ENCODE peak calls at places on chromosomes 7 and 10, in six cellular contexts. B is CD4-positive, CD25-positive, alpha-beta regulatory T cell; E is fibroblast of pulmonary artery; F is fibroblast of lung; A is cardiac fibroblast; Z is pancreas. M is an unnamed sample.

GRCh38 chr10:68502846-68503245 is 24.5 kb downstream of the SLC25A16 start:
- DNase-seq in B (no peak), E (no peak), F (no peak), A (no peak), Z (no peak), M (no peak)

GRCh38 chr10:93812664-93813338 is 55.1 kb downstream of the LGI1 start:
- DNase-seq in B (no peak), E (no peak), F (no peak), A (no peak), Z (no peak), M (no peak)

GRCh38 chr7:6423942-6424701 is 23.6 kb downstream of the DAGLB start:
- DNase-seq in B (no peak), E (no peak), F (no peak), A (no peak), Z (no peak), M (no peak)

GRCh38 chr10:52890281-52890680 is 117.7 kb upstream of the MBL2 start:
- DNase-seq in B (no peak), E (no peak), F (no peak), A (no peak), Z (no peak), M (no peak)

GRCh38 chr7:123070702-123071286 is 75.3 kb upstream of the TAS2R16 start:
- DNase-seq in B (no peak), E (peak), F (peak), A (peak), Z (peak), M (no peak)

GRCh38 chr7:124762611-124763143 is 2.9 kb downstream of the GPR37 start:
- DNase-seq in B (no peak), E (no peak), F (peak), A (no peak), Z (peak), M (no peak)

GRCh38 chr10:69761320-69761719 is 40.4 kb upstream of the COL13A1 start:
- DNase-seq in B (no peak), E (no peak), F (no peak), A (no peak), Z (no peak), M (no peak)

GRCh38 chr7:51471199-51472016 is 154.8 kb upstream of the COBL start:
- DNase-seq in B (no peak), E (no peak), F (no peak), A (no peak), Z (no peak), M (no peak)

GRCh38 chr7:33109758-33110238 is 594 bp upstream of the RP9 start:
- DNase-seq in B (no peak), E (no peak), F (no peak), A (peak), Z (no peak), M (no peak)

GRCh38 chr7:116211006-116211912 is 920 bp downstream of the TES start:
- DNase-seq in B (peak), E (peak), F (peak), A (peak), Z (peak), M (peak)

DNA sequence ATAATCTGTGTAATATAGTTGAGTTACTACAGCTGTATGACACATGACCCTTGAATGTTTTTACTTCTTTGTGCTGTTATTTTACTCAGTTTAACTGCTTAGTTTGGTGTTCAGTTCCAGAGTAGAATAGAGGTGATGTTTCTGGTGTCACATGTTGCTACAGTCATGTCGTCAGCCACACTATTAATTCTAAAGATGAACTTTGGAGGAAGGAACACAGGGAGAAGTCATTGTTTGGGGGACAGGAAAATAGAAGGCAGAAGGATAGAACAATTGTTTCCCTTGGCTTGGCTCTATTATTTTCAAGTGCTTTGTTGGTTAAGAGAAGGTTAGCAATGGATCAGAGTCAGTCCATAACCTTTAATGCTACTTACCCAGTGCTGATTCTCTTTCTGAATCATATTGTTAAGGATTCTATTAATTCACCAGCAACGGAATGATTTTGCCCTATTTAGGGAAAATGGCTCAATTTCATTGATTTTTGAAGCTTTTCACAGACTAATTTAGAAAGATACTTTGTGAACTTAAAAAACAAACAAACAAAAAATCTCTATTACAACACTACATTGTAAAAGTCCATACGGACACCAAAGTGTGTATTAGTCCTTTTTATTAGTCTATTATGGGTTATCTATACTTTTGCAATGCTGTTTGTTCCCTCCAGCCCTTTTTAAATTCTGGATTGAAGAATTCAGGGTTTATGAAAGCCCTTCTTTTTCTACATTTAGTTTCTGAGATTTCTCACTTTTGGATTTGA is 73.5 kb downstream of the CPED1 start:
- DNase-seq in B (no peak), E (no peak), F (no peak), A (no peak), Z (no peak), M (no peak)
- H3K4me3 ChIP-seq in B (no peak), E (no peak), F (no peak), A (no peak), Z (no peak), M (no peak)

DNA sequence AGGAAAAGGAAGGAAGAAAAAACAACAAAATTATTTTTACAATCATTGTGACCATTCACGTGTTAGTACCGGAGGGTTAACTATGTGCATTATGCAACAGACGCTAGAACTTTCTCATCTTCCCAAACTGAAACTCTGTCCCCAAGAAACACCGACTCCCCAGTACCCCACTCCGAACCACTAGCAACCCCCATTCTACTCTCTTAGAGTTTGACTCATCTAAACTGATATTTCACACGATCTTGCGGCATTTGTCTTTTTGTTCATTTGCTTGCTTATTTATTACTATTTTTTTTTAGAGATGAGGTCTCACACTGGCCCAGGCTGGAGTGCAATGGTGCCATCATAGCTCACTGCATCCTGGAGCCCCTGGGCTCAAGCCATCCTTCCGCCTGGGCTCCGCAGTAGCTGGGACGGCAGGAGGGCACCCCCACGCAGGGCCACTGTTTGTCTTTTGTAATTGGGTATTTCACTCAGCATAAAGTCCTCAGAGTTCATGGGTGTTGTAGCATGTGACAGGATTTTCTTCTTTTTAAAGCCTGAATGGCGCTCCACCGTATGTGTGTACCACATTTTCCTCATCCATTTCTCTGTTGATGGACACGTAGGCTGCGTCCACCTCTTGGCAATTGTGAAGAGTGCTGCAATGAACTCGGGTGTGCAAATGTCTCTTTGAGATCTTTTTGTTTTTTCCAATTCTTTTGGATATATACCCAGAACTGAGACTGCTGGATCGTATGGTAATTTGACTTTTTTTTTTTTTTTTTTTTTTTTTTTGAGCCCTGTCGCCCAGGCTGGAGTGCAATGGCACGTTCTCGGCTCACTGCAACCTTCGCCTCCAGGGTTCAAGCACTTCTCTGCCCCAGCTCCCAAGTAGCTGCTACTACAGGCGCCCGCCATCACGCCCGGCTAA is 9.5 kb downstream of the MNX1 start:
- DNase-seq in B (no peak), E (no peak), F (no peak), A (no peak), Z (peak), M (no peak)
- H3K4me3 ChIP-seq in B (peak), E (no peak), F (no peak), A (no peak), Z (peak), M (peak)

GRCh38 chr7:604038-604883 is 84.6 kb upstream of the PDGFA start:
- DNase-seq in B (peak), E (peak), F (peak), A (peak), Z (no peak), M (peak)
- H3K4me3 ChIP-seq in B (peak), E (no peak), F (no peak), A (no peak), Z (no peak), M (peak)

GRCh38 chr7:90708841-90709317 is 112.8 kb downstream of the CDK14 start:
- DNase-seq in B (peak), E (peak), F (no peak), A (peak), Z (peak), M (no peak)

GRCh38 chr7:90709501-90710465 is 113.7 kb downstream of the CDK14 start:
- DNase-seq in B (no peak), E (peak), F (peak), A (peak), Z (no peak), M (no peak)

GRCh38 chr7:90713628-90714027 is 117.5 kb downstream of the CDK14 start:
- DNase-seq in B (no peak), E (peak), F (no peak), A (no peak), Z (no peak), M (no peak)

GRCh38 chr7:90706067-90706716 is 110.1 kb downstream of the CDK14 start:
- DNase-seq in B (no peak), E (no peak), F (peak), A (no peak), Z (no peak), M (no peak)

DNA sequence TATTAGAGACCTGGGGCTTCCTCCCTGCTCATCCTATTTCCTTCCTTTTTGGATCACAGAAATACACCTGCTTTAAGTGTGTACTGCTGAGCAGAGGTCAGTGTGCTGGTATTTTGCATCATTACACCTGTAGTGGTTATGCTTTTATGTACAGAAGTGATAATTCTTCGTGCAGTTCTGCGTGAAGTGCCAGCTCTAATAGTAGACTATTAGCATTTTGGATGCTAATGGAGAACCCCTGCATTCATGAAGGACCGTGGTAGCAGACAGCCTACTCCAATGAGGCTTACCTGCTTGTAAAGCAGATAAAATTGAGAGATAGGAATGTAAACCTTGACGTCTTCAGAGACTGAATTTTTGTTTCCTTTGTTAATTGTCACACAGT is 114.3 kb downstream of the CDK14 start:
- DNase-seq in B (no peak), E (no peak), F (no peak), A (no peak), Z (no peak), M (no peak)
- H3K4me3 ChIP-seq in B (peak), E (no peak), F (no peak), A (no peak), Z (no peak), M (no peak)

GRCh38 chr10:11299125-11299524 is 281.5 kb downstream of the CELF2 start:
- DNase-seq in B (no peak), E (no peak), F (no peak), A (no peak), Z (no peak), M (no peak)

GRCh38 chr10:11297136-11297535 is 279.5 kb downstream of the CELF2 start:
- DNase-seq in B (no peak), E (no peak), F (no peak), A (no peak), Z (no peak), M (no peak)

GRCh38 chr10:11300071-11300470 is 282.4 kb downstream of the CELF2 start:
- DNase-seq in B (no peak), E (no peak), F (no peak), A (no peak), Z (no peak), M (no peak)

GRCh38 chr10:11300563-11300962 is 282.9 kb downstream of the CELF2 start:
- DNase-seq in B (no peak), E (no peak), F (no peak), A (no peak), Z (no peak), M (no peak)

DNA sequence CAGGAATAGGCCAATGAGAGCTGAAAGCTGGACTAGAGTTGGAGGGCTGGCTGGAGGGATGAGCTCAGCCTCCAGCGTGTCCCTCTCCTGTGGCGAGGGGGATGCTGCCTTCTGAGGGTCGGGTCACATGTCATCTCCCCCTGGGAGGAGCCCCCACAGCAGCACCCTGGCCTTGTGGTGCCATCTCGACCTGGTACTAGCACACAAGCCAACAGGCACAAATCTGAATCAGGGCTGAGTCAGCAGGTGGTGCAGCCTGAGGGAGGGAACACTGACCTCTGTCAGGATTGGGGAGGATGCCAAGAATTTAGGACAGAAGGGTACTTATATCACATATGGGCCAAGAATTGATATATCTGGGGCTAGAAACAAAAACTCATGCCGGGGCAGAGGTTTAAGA is 280.4 kb downstream of the CELF2 start:
- DNase-seq in B (no peak), E (peak), F (peak), A (peak), Z (no peak), M (no peak)
- H3K4me3 ChIP-seq in B (no peak), E (no peak), F (no peak), A (no peak), Z (no peak), M (no peak)

GRCh38 chr10:110357871-110358270 is 53.2 kb upstream of the SMNDC1 start:
- DNase-seq in B (no peak), E (no peak), F (no peak), A (no peak), Z (no peak), M (no peak)

GRCh38 chr10:110356628-110357245 is 52.0 kb upstream of the SMNDC1 start:
- DNase-seq in B (peak), E (peak), F (peak), A (peak), Z (no peak), M (peak)

GRCh38 chr10:110357252-110357780 is 52.6 kb upstream of the SMNDC1 start:
- DNase-seq in B (peak), E (peak), F (peak), A (peak), Z (no peak), M (no peak)

GRCh38 chr10:110358869-110359629 is 54.3 kb upstream of the SMNDC1 start:
- DNase-seq in B (no peak), E (no peak), F (no peak), A (peak), Z (peak), M (peak)

DNA sequence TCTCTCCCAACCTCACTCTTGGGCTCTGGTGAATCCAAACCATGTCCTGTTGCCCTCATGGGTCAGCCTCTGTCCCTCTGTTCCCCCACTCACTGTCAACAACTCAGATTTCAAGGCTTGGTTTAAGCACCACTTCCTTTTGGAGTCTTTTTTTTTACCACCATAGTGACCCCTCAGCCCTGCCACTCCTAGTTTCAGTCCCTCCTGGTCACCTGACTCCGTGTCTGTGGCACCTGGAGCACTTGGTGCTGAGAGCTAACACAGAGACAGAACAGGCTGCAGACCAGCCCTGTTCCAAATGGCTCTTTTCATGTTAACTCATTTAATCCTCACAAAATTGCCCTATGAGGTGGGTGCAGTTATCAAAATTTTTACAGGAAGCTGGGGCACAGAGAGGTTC is 53.6 kb upstream of the SMNDC1 start:
- DNase-seq in B (no peak), E (no peak), F (no peak), A (no peak), Z (no peak), M (no peak)
- H3K4me3 ChIP-seq in B (no peak), E (no peak), F (no peak), A (no peak), Z (no peak), M (no peak)

DNA sequence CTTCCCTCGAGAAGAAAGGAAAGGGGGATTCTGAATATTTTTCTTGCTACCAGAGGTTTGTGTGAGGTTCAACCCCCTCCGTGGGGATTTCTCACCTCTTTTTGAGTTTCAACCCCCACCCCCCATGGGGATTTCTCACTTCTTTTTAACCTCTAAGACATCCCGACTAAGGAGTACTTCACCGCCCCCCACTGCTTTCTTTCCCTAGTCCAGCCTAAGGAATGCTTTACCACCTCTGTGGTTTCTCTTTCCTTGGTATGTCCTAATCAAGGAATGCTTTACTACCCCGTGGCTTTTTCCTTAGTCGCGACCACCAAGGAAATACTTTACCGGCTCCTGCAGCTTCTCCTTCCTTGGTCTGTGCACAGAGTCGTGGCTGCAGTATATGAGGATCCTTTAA is 149.4 kb downstream of the LYZL1 start:
- DNase-seq in B (no peak), E (no peak), F (no peak), A (no peak), Z (no peak), M (no peak)
- H3K4me3 ChIP-seq in B (no peak), E (no peak), F (no peak), A (no peak), Z (no peak), M (no peak)

GRCh38 chr7:141739250-141739649 is 1.1 kb downstream of the SSBP1 start:
- DNase-seq in B (no peak), E (no peak), F (no peak), A (no peak), Z (no peak), M (no peak)
- H3K4me3 ChIP-seq in B (peak), E (peak), F (peak), A (peak), Z (no peak), M (no peak)

DNA sequence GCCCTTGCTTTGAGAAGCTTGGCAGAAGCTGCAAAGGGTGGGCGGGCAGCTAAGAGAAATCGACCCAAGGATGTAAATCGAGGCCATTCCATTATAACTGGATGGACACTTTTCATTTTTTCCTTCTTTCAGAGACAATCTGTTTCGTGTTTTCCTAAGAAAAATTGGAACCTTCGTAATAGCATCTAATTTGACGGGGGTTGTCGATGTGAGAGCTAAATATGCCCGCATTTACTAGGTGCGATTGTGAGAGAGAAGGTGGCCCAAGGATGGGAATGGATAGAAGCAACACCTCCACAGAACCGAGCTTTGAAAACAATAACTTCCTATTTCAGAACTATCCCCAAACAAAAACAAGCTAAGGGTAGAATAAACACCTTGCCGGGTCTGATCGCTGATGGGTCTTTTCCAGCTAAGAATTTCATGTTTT is 848 bp upstream of the HOXA4 start:
- DNase-seq in B (no peak), E (no peak), F (no peak), A (no peak), Z (no peak), M (no peak)
- H3K4me3 ChIP-seq in B (peak), E (no peak), F (peak), A (peak), Z (no peak), M (peak)